ENCODE peak calls at places on chromosomes 7 and 10, in four cellular contexts. B is HFF-Myc, J is upper lobe of right lung, I is heart right ventricle. P is an unnamed sample.

GRCh38 chr10:35565602-35566061 is 39.5 kb upstream of the GJD4 start:
- DNase-seq in B (no peak), J (no peak), I (peak), P (peak)

GRCh38 chr7:48048113-48048512 is 12.8 kb downstream of the C7orf57 start:
- DNase-seq in B (no peak), J (no peak), I (no peak), P (no peak)

GRCh38 chr7:149776305-149776704 is 2.9 kb upstream of the ZNF467 start:
- DNase-seq in B (no peak), J (peak), I (peak), P (peak)

GRCh38 chr7:123498651-123499050 is 35.7 kb downstream of the IQUB start:
- DNase-seq in J (no peak), I (no peak), B (no peak), P (no peak)

GRCh38 chr10:118823256-118823907 is 68.6 kb upstream of the CACUL1 start:
- DNase-seq in J (no peak), I (no peak), B (no peak), P (no peak)

GRCh38 chr10:18424200-18424599 is 227.2 kb downstream of the NSUN6 start:
- DNase-seq in I (no peak), J (no peak), B (no peak), P (no peak)

GRCh38 chr7:47087866-47088265 is 494.0 kb downstream of the TNS3 start:
- DNase-seq in B (no peak), I (no peak), J (no peak), P (no peak)

GRCh38 chr10:121927361-121927840 is 430 bp downstream of the ATE1 start:
- DNase-seq in I (peak), J (peak), B (no peak), P (peak)

GRCh38 chr10:120945801-120946302 is 94.7 kb downstream of the WDR11 start:
- DNase-seq in J (no peak), I (no peak), B (no peak), P (peak)

GRCh38 chr7:92025260-92025659 is 84.6 kb downstream of the AKAP9 start:
- DNase-seq in B (no peak), J (no peak), I (no peak), P (peak)

GRCh38 chr7:80361948-80362347 is 149.9 kb downstream of the GNAT3 start:
- DNase-seq in I (no peak), J (no peak), B (peak), P (no peak)

GRCh38 chr7:101129603-101130117 is 2.8 kb downstream of the SERPINE1 start:
- DNase-seq in J (no peak), B (no peak), I (no peak), P (peak)

GRCh38 chr7:101125989-101126650 is 784 bp upstream of the SERPINE1 start:
- DNase-seq in B (peak), I (peak), J (peak), P (peak)

GRCh38 chr7:101128040-101128834 is 1.3 kb downstream of the SERPINE1 start:
- DNase-seq in B (no peak), I (no peak), J (no peak), P (peak)

GRCh38 chr7:101126651-101127459 is at the start of gene SERPINE1:
- DNase-seq in I (peak), J (peak), B (peak), P (peak)

GRCh38 chr7:101127460-101128039 is 646 bp downstream of the SERPINE1 start:
- DNase-seq in J (no peak), B (no peak), I (no peak), P (peak)
- H3K4me3 ChIP-seq in J (peak), B (peak), I (peak), P (peak)

DNA sequence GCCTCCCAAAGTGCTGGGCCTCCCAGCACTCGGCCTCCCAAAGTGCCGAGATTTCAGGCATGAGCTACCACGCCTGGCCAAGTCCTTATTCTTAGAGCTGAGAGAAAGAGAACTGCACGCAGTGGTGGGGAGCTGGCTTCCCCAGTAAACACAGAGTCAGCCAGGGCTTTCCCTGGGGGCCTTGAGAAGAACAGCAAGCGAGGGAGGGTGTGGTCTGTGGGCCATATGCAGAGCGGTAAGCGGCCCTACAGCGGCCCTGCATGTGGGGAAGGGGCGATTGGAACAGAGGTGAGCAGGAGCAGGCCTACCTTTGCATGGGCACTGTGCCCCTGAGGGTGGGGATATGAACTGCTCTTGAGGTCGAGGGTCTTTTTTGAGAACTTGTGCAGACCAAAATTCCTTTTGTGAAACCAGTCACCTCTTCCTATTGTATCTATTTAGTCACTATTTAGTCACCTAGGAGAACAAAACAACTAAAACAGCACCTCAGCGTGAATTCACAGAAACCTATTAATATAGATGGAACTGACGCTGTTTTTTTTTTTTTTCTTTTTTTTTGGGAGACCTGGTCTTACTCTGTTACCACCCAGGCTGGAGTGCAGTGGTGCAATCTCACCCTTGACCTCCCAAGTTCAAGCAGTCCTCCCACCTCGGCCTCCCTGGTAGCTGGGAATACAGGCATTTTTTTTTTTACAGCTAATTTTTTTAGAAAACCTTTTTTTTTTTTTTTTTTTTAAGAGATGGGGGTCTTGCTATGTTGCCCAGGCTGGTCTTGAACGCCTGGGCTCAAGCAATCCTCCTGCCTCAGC is 36.9 kb upstream of the SH2D4B start:
- DNase-seq in J (peak), I (peak), B (no peak), P (peak)
- TF ChIP-seq CTCF in J (no peak), I (no peak), B (no peak), P (peak)

DNA sequence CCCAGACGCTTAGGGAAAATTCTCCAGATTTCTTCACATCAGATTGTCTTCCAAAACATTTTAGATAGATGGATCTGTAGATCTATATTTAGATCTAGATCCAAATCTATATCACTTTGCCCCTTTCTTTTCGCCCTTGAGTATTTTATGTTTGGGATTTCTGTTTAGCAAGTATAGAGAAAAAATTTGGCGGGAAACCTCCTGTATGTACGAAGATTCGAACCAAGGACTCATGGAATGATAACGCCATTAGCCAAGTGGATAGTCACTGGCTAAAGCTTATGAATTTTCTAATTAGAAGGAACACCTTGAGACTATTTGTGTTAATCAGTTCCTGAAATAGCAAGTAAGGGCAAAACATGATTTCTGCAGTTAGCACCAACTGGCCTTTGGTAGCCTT is 1.2 kb downstream of the THNSL1 start:
- DNase-seq in I (no peak), B (no peak), J (no peak), P (no peak)
- H3K4me3 ChIP-seq in I (peak), B (peak), J (peak), P (no peak)

GRCh38 chr7:131488361-131488760 is 68.1 kb downstream of the PODXL start:
- DNase-seq in B (no peak), J (no peak), I (no peak), P (peak)
- TF ChIP-seq CTCF in B (peak), J (peak), I (peak), P (peak)

GRCh38 chr10:43105793-43106158 is 28.9 kb downstream of the RET start:
- DNase-seq in B (no peak), J (no peak), I (no peak), P (no peak)
- H3K4me3 ChIP-seq in B (peak), J (no peak), I (peak), P (no peak)

DNA sequence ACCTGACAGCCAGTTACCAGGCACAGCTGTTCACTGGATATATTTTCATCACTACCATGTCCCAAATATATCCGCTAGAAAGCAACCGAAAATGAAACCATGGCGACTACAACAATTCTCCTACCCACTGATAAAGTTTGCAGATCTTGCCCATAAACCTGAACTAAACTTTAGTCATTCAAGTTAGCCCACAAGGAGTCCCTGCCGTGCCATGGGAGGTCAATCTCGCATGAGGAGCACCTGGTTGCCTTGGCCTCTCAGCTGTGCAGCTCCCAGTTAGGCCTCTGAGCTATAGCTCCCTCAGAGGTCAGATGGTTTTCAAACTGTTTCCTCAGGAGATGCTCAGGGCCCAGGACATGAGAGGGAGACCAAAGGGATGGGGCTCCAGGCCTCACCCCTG is 211.1 kb upstream of the RNF32 start:
- DNase-seq in I (no peak), B (no peak), J (no peak), P (no peak)
- TF ChIP-seq CTCF in I (no peak), B (no peak), J (no peak), P (no peak)

P was measured in cardiac fibroblast.